ENCODE peak calls at places on chromosomes 4 and X, in five cellular contexts. R, H, K, A and N are unnamed samples.

GRCh38 chr4:16868674-16869073 is 29.8 kb downstream of the LDB2 start:
- DNase-seq in A (no peak), K (no peak), R (no peak), H (no peak), N (no peak)

GRCh38 chrX:114152130-114152529 is 431.8 kb upstream of the HTR2C start:
- DNase-seq in H (no peak), A (peak; percentile 25), K (no peak), R (no peak), N (no peak)

GRCh38 chr4:74223801-74224200 is 65.9 kb downstream of the MTHFD2L start:
- DNase-seq in R (no peak), H (no peak), A (peak; percentile 71), K (no peak), N (no peak)

GRCh38 chrX:1582686-1583437 is 8.5 kb upstream of the AKAP17A start:
- DNase-seq in R (no peak), K (no peak), H (peak; percentile 49), A (peak; percentile 52), N (no peak)

GRCh38 chr4:1683371-1683902 is 676 bp downstream of the FAM53A start:
- DNase-seq in K (no peak), H (no peak), R (no peak), A (peak; percentile 66), N (no peak)

GRCh38 chrX:74262472-74263209 is 41.3 kb upstream of the ZCCHC13 start:
- DNase-seq in K (no peak), H (no peak), R (no peak), A (no peak), N (no peak)

GRCh38 chrX:44155126-44155525 is 181.9 kb upstream of the NDP start:
- DNase-seq in A (no peak), R (no peak), K (no peak), H (no peak), N (no peak)

GRCh38 chrX:112513154-112513553 is 166.6 kb downstream of the LHFPL1 start:
- DNase-seq in R (no peak), K (no peak), H (no peak), A (no peak), N (no peak)

GRCh38 chr4:150236626-150237025 is 158.4 kb downstream of the DCLK2 start:
- DNase-seq in A (no peak), H (no peak), R (no peak), K (no peak), N (no peak)

GRCh38 chrX:40152173-40152705 is 54.5 kb upstream of the BCOR start:
- DNase-seq in A (no peak), K (no peak), R (peak; percentile 74), H (peak; percentile 82), N (no peak)

GRCh38 chrX:18206657-18207056 is 14.0 kb downstream of the BEND2 start:
- DNase-seq in H (no peak), A (no peak), K (no peak), R (no peak), N (no peak)

GRCh38 chrX:19388064-19388679 is 44.4 kb downstream of the PDHA1 start:
- DNase-seq in K (no peak), H (no peak), R (no peak), A (no peak), N (no peak)

GRCh38 chr4:34289962-34290361 is 1954.4 kb downstream of the ARAP2 start:
- DNase-seq in A (no peak), H (no peak), K (no peak), R (no peak), N (no peak)

DNA sequence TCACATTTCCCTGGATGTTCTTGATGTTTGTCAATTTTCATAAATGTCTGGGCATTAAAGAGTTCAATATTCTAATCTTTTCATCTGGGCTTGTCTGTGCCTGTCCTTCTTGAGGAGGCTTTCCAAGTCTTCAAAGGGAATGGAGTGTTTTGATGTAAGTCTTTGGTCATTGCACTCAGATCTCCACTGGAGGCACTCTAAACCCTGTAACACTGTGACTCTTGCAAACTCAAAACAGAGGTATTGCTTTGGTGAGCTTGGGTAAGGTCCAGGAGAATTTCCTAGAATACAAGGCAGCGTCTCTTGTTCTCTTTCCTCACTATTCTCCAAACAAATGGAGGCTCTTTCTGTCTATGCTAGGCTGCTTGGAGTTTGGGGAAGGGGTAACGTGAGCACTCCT is 1118.1 kb upstream of the PABPC4L start:
- DNase-seq in R (no peak), H (no peak), K (no peak), A (no peak), N (no peak)
- TF ChIP-seq CTCF in R (no peak), H (no peak), K (no peak), A (peak; percentile 19), N (no peak)

GRCh38 chr4:141567326-141567915 is 69.0 kb upstream of the IL15 start:
- DNase-seq in H (no peak), R (no peak), A (no peak), K (no peak), N (no peak)

GRCh38 chr4:141571368-141571767 is 65.0 kb upstream of the IL15 start:
- DNase-seq in A (peak; percentile 11), H (no peak), R (no peak), K (no peak), N (no peak)

GRCh38 chr4:141571793-141572192 is 64.6 kb upstream of the IL15 start:
- DNase-seq in K (no peak), H (no peak), R (no peak), A (no peak), N (no peak)

GRCh38 chr4:141569141-141569540 is 67.2 kb upstream of the IL15 start:
- DNase-seq in A (no peak), H (no peak), K (no peak), R (no peak), N (no peak)

DNA sequence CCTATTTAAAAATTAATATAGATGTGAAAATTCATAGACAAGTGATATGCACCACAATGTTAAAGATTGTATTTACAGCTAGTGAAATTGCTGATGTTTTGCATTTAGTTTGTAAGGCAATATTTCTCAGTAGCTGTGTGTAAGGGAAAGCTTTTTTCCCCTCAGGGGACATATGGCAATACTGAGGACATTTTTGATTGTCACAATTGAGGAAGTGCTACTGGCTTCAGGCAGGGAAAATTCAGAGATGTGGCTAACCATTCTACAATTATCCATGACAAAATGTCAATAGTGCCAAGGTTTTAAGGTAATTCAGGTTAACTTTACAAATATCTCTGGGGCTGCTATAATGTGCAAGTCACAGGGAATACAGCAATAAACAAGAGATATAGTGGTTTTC is 66.1 kb upstream of the IL15 start:
- DNase-seq in H (no peak), K (no peak), R (no peak), A (no peak), N (no peak)
- TF ChIP-seq CTCF in H (no peak), K (no peak), R (no peak), A (no peak), N (no peak)

GRCh38 chrX:154762529-154763296 is at the start of gene DKC1:
- DNase-seq in K (peak; percentile 91), A (peak; percentile 92), R (peak; percentile 98), H (peak; percentile 99), N (peak; percentile 87)
- TF ChIP-seq CTCF in K (no peak), A (peak; percentile 18), R (no peak), H (no peak), N (no peak)

GRCh38 chr4:10074767-10075105 is 41.9 kb downstream of the WDR1 start:
- DNase-seq in A (peak; percentile 46), K (peak; percentile 22), R (no peak), H (peak; percentile 45), N (no peak)
- TF ChIP-seq CTCF in A (peak; percentile 63), K (no peak), R (peak; percentile 29), H (no peak), N (no peak)